ENCODE peak calls at places on chromosomes 11 and 22, in eight cellular contexts. N is ecto neural progenitor cell; A is T follicular helper cell; B is stimulated activated CD4-positive, alpha-beta T cell treated with anti-CD3 and anti-CD28 coated beads, Interleukin-4, amount 100 ng/mL, for 1 hour; R is GM12865; W is fibroblast of lung; Y is NCI-H446; E is AG10803. S is an unnamed sample.

GRCh38 chr11:9858822-9859221 is 194.9 kb downstream of the SWAP70 start:
- DNase-seq in A (no peak), Y (no peak), W (peak; percentile 32), E (peak; percentile 34), N (no peak), B (no peak), R (no peak), S (peak; percentile 59)

GRCh38 chr11:6646631-6647281 is 8.9 kb downstream of the DCHS1 start:
- DNase-seq in W (no peak), N (no peak), Y (no peak), A (no peak), E (peak; percentile 84), R (peak; percentile 68), B (peak; percentile 25), S (peak; percentile 56)

GRCh38 chr11:117000741-117001096 is 97.5 kb downstream of the SIK3 start:
- DNase-seq in Y (no peak), N (no peak), A (no peak), B (no peak), R (no peak), W (peak; percentile 27), E (no peak), S (no peak)

GRCh38 chr11:115623021-115623451 is 118.8 kb upstream of the CADM1 start:
- DNase-seq in Y (no peak), W (peak; percentile 99), N (no peak), E (peak; percentile 96), R (no peak), A (no peak), B (no peak), S (peak; percentile 97)

GRCh38 chr11:10496296-10496936 is 41.4 kb downstream of the AMPD3 start:
- DNase-seq in A (no peak), E (no peak), N (no peak), R (no peak), B (no peak), W (no peak), Y (no peak), S (no peak)

GRCh38 chr11:7871056-7871455 is 60.0 kb downstream of the OR10A6 start:
- DNase-seq in B (no peak), W (no peak), E (no peak), Y (no peak), N (no peak), A (no peak), R (no peak), S (no peak)

GRCh38 chr22:50268655-50269113 is 1.5 kb downstream of the MAPK11 start:
- DNase-seq in A (no peak), Y (peak; percentile 16), E (no peak), B (no peak), W (no peak), R (no peak), N (no peak), S (no peak)

GRCh38 chr11:13336246-13336873 is 58.8 kb downstream of the BMAL1 start:
- DNase-seq in N (no peak), E (no peak), Y (no peak), A (no peak), R (no peak), W (peak; percentile 60), B (no peak), S (no peak)

GRCh38 chr11:11291432-11292015 is 61.5 kb downstream of the CSNK2A3 start:
- DNase-seq in N (no peak), A (no peak), E (no peak), R (no peak), W (no peak), B (no peak), Y (no peak), S (no peak)

GRCh38 chr11:71946144-71946571 is 17.3 kb downstream of the RNF121 start:
- DNase-seq in Y (no peak), B (no peak), N (no peak), E (peak; percentile 36), A (no peak), R (peak; percentile 23), W (peak; percentile 89), S (peak; percentile 80)

GRCh38 chr11:111107501-111107900 is 138.0 kb upstream of the POU2AF2 start:
- DNase-seq in N (no peak), Y (no peak), R (no peak), E (no peak), A (no peak), W (no peak), B (no peak), S (no peak)

GRCh38 chr11:90288207-90288821 is 65.5 kb upstream of the CHORDC1 start:
- DNase-seq in B (no peak), A (no peak), R (peak; percentile 23), E (peak; percentile 4), N (no peak), W (peak; percentile 16), Y (peak; percentile 5), S (peak; percentile 13)

GRCh38 chr22:33329398-33329797 is 271.2 kb upstream of the SYN3 start:
- DNase-seq in Y (no peak), B (no peak), N (no peak), W (no peak), A (no peak), E (no peak), R (no peak), S (no peak)

GRCh38 chr22:50739279-50739691 is 1.3 kb downstream of the ACR start:
- DNase-seq in R (no peak), A (no peak), W (no peak), N (no peak), E (no peak), B (no peak), Y (no peak), S (no peak)

GRCh38 chr11:16111690-16112089 is 244.7 kb downstream of the SOX6 start:
- DNase-seq in A (no peak), E (no peak), R (no peak), W (no peak), B (no peak), Y (no peak), N (no peak), S (no peak)

GRCh38 chr11:128420943-128421342 is 166.4 kb downstream of the ETS1 start:
- DNase-seq in N (no peak), A (no peak), R (no peak), Y (no peak), E (peak; percentile 75), B (no peak), W (peak; percentile 96), S (peak; percentile 95)

GRCh38 chr11:58940028-58940427 is 740 bp downstream of the GLYATL1 start:
- DNase-seq in Y (no peak), R (no peak), A (no peak), B (no peak), W (no peak), N (no peak), E (no peak), S (no peak)

GRCh38 chr11:61850687-61851086 is 22.6 kb downstream of the FADS2 start:
- DNase-seq in Y (no peak), R (no peak), W (no peak), B (no peak), N (no peak), A (no peak), E (no peak), S (no peak)

GRCh38 chr11:76209671-76209955 is 3.3 kb upstream of the WNT11 start:
- DNase-seq in A (no peak), N (no peak), E (no peak), W (no peak), R (no peak), Y (no peak), B (peak; percentile 26), S (no peak)

GRCh38 chr11:134450186-134450585 is 38.1 kb upstream of the B3GAT1 start:
- DNase-seq in Y (no peak), E (no peak), R (no peak), B (no peak), W (no peak), N (no peak), A (no peak), S (no peak)

GRCh38 chr11:118938491-118939411 is 13.0 kb upstream of the BCL9L start:
- DNase-seq in N (no peak), A (no peak), B (no peak), W (peak; percentile 95), E (peak; percentile 82), Y (no peak), R (no peak), S (peak; percentile 72)

GRCh38 chr22:40462195-40462988 is 92.0 kb downstream of the SGSM3 start:
- DNase-seq in E (no peak), W (no peak), B (peak; percentile 14), Y (no peak), R (peak; percentile 31), A (no peak), N (no peak), S (no peak)

GRCh38 chr11:399731-400211 is 5.8 kb downstream of the PKP3 start:
- DNase-seq in A (no peak), B (no peak), Y (no peak), W (no peak), E (no peak), R (no peak), N (no peak), S (no peak)

GRCh38 chr22:21626735-21627469 is 2.9 kb downstream of the YDJC start:
- DNase-seq in E (no peak), N (no peak), B (no peak), R (no peak), Y (no peak), A (no peak), W (no peak), S (no peak)

GRCh38 chr11:117796456-117797428 is at the start of gene DSCAML1:
- DNase-seq in Y (no peak), B (peak; percentile 58), N (peak; percentile 71), R (no peak), W (no peak), A (peak; percentile 13), E (no peak), S (no peak)

GRCh38 chr11:125952973-125953372 is 7.1 kb downstream of the VSIG10L2 start:
- DNase-seq in R (no peak), W (no peak), E (no peak), A (no peak), B (no peak), Y (peak; percentile 72), N (no peak), S (no peak)

GRCh38 chr11:66701432-66702240 is 23.9 kb upstream of the RBM4B start:
- DNase-seq in Y (no peak), A (no peak), E (no peak), N (no peak), R (no peak), W (no peak), B (no peak), S (no peak)

GRCh38 chr11:61539958-61540357 is 31.4 kb downstream of the LRRC10B start:
- DNase-seq in R (no peak), W (no peak), B (no peak), E (no peak), Y (no peak), A (no peak), N (no peak), S (no peak)

GRCh38 chr22:24693359-24693758 is 81.2 kb downstream of the PIWIL3 start:
- DNase-seq in Y (no peak), N (no peak), A (no peak), W (peak; percentile 18), R (no peak), E (no peak), B (no peak), S (no peak)

GRCh38 chr11:6418199-6418957 is 516 bp downstream of the APBB1 start:
- DNase-seq in N (peak; percentile 75), Y (no peak), B (peak; percentile 23), A (no peak), E (no peak), R (no peak), W (no peak), S (no peak)

GRCh38 chr11:36532908-36533601 is 23.0 kb upstream of the TRAF6 start:
- DNase-seq in W (no peak), R (no peak), E (no peak), B (no peak), N (no peak), A (no peak), Y (no peak), S (no peak)

GRCh38 chr22:42414565-42415298 is 17.5 kb downstream of the NFAM1 start:
- DNase-seq in W (no peak), N (no peak), B (no peak), Y (no peak), E (no peak), R (no peak), A (no peak), S (no peak)

GRCh38 chr11:86876716-86877234 is 76.4 kb downstream of the PRSS23 start:
- DNase-seq in B (no peak), A (no peak), E (no peak), R (no peak), Y (no peak), N (no peak), W (peak; percentile 9), S (no peak)

GRCh38 chr11:2531277-2531986 is 86.6 kb downstream of the KCNQ1 start:
- DNase-seq in Y (peak; percentile 4), B (peak; percentile 69), N (peak; percentile 92), E (peak; percentile 34), W (peak; percentile 15), A (peak; percentile 48), R (peak; percentile 63), S (peak; percentile 58)